ENCODE peak calls at places on chromosome 16, in eight cellular contexts. N is CD4-positive, alpha-beta T cell; B is esophagus squamous epithelium; E is Peyer's patch; J is left lung; X is lung; Q is adrenal gland; Z is prostate gland. W is an unnamed sample.

GRCh38 chr16:10923650-10924214 is 18.5 kb downstream of the DEXI start:
- DNase-seq in N (no peak), B (no peak), E (no peak), J (no peak), X (no peak), Q (peak; percentile 96), Z (no peak), W (peak; percentile 87)

GRCh38 chr16:84180519-84181140 is 6.2 kb downstream of the TAF1C start:
- DNase-seq in N (no peak), B (no peak), E (no peak), J (no peak), X (no peak), Q (no peak), Z (no peak), W (no peak)

GRCh38 chr16:84839956-84840355 is 20.2 kb downstream of the CRISPLD2 start:
- DNase-seq in N (no peak), B (no peak), E (no peak), J (peak; percentile 13), X (no peak), Q (no peak), Z (no peak), W (no peak)

GRCh38 chr16:84941916-84942315 is 69.4 kb downstream of the ZDHHC7 start:
- DNase-seq in N (no peak), B (no peak), E (no peak), J (no peak), X (no peak), Q (peak; percentile 59), Z (no peak), W (no peak)

GRCh38 chr16:89956511-89957213 is 8.1 kb downstream of the DEF8 start:
- DNase-seq in N (no peak), B (no peak), E (no peak), J (peak; percentile 72), X (no peak), Q (no peak), Z (no peak), W (no peak)

GRCh38 chr16:70529051-70529777 is 5.6 kb downstream of the SF3B3 start:
- DNase-seq in N (no peak), B (no peak), E (no peak), J (no peak), X (no peak), Q (no peak), Z (no peak), W (no peak)

GRCh38 chr16:2277466-2278271 is 9.7 kb upstream of the RNPS1 start:
- DNase-seq in N (no peak), B (no peak), E (no peak), J (peak; percentile 66), X (no peak), Q (no peak), Z (no peak), W (no peak)

GRCh38 chr16:86575754-86576557 is 2.4 kb upstream of the FOXL1 start:
- DNase-seq in N (no peak), B (no peak), E (peak; percentile 32), J (peak; percentile 84), X (no peak), Q (peak; percentile 65), Z (no peak), W (peak; percentile 82)

GRCh38 chr16:2429771-2430663 is 770 bp downstream of the CCNF start:
- DNase-seq in N (no peak), B (no peak), E (no peak), J (no peak), X (no peak), Q (peak; percentile 11), Z (peak; percentile 55), W (no peak)

GRCh38 chr16:87854053-87854906 is 15.0 kb downstream of the SLC7A5 start:
- DNase-seq in N (no peak), B (no peak), E (no peak), J (peak; percentile 80), X (no peak), Q (no peak), Z (no peak), W (no peak)
- H3K27ac ChIP-seq in N (peak overlapping the region; percentile 29), B (peak overlapping the region; percentile 75), E (peak overlapping the region; percentile 94), J (peak overlapping the region; percentile 69), X (peak overlapping the region; percentile 80), Q (no peak overlapping the region), Z (peak overlapping the region; percentile 79), W (peak overlapping the region; percentile 96)

GRCh38 chr16:73047536-73048291 is at the start of gene ZFHX3:
- DNase-seq in N (no peak), B (no peak), E (peak; percentile 49), J (peak; percentile 85), X (peak; percentile 70), Q (peak; percentile 77), Z (peak; percentile 78), W (peak; percentile 92)
- H3K27me3 ChIP-seq in N (peaks cover 22% of the 10 kb centered on the region), B (no peaks in the 10 kb centered on the region), E (no peaks in the 10 kb centered on the region), J (peaks cover 33% of the 10 kb centered on the region), X (no peaks in the 10 kb centered on the region), Q (no peaks in the 10 kb centered on the region), Z (no peaks in the 10 kb centered on the region), W (no peaks in the 10 kb centered on the region)

GRCh38 chr16:57447142-57447962 is at the start of the genes CIAPIN1 and COQ9:
- DNase-seq in N (peak; percentile 87), B (peak; percentile 62), E (peak; percentile 93), J (peak; percentile 99), X (peak; percentile 95), Q (peak; percentile 93), Z (peak; percentile 95), W (peak; percentile 95)

GRCh38 chr16:57446530-57447141 is 549 bp downstream of the CIAPIN1 start:
- DNase-seq in N (no peak), B (no peak), E (peak; percentile 30), J (no peak), X (peak; percentile 39), Q (peak; percentile 62), Z (no peak), W (peak; percentile 46)

GRCh38 chr16:57452021-57452420 is 4.7 kb downstream of the COQ9 start:
- DNase-seq in N (no peak), B (no peak), E (no peak), J (no peak), X (no peak), Q (no peak), Z (no peak), W (no peak)
- TF ChIP-seq CTCF in N (no peak), B (no peak), E (no peak), J (no peak), X (no peak), Q (no peak), Z (no peak), W (no peak)

GRCh38 chr16:87844374-87844733 is 25.0 kb downstream of the SLC7A5 start:
- DNase-seq in N (no peak), B (no peak), E (no peak), J (no peak), X (no peak), Q (no peak), Z (no peak), W (peak; percentile 80)

GRCh38 chr16:87844809-87845208 is 24.5 kb downstream of the SLC7A5 start:
- DNase-seq in N (no peak), B (no peak), E (no peak), J (no peak), X (no peak), Q (no peak), Z (no peak), W (no peak)

GRCh38 chr16:87843678-87844373 is 25.5 kb downstream of the SLC7A5 start:
- DNase-seq in N (no peak), B (no peak), E (no peak), J (no peak), X (no peak), Q (no peak), Z (no peak), W (no peak)

GRCh38 chr16:87845807-87846619 is 23.3 kb downstream of the SLC7A5 start:
- DNase-seq in N (no peak), B (no peak), E (no peak), J (no peak), X (no peak), Q (no peak), Z (no peak), W (no peak)

GRCh38 chr16:87845213-87845612 is 24.1 kb downstream of the SLC7A5 start:
- DNase-seq in N (no peak), B (no peak), E (no peak), J (no peak), X (no peak), Q (no peak), Z (no peak), W (no peak)
- H3K27ac ChIP-seq in N (no peak overlapping the region), B (peak overlapping the region; percentile 75), E (no peak overlapping the region), J (no peak overlapping the region), X (no peak overlapping the region), Q (no peak overlapping the region), Z (no peak overlapping the region), W (peak overlapping the region; percentile 55)

GRCh38 chr16:58449768-58450167 is 50.2 kb upstream of the NDRG4 start:
- DNase-seq in N (no peak), B (no peak), E (no peak), J (no peak), X (no peak), Q (peak; percentile 63), Z (no peak), W (no peak)

GRCh38 chr16:58451263-58451662 is 48.7 kb upstream of the NDRG4 start:
- DNase-seq in N (no peak), B (no peak), E (no peak), J (no peak), X (no peak), Q (no peak), Z (no peak), W (no peak)

GRCh38 chr16:58450590-58450989 is 49.4 kb upstream of the NDRG4 start:
- DNase-seq in N (no peak), B (no peak), E (no peak), J (no peak), X (no peak), Q (no peak), Z (no peak), W (no peak)

GRCh38 chr16:58448890-58449289 is 51.1 kb upstream of the NDRG4 start:
- DNase-seq in N (no peak), B (no peak), E (no peak), J (no peak), X (no peak), Q (peak; percentile 90), Z (peak; percentile 16), W (no peak)

DNA sequence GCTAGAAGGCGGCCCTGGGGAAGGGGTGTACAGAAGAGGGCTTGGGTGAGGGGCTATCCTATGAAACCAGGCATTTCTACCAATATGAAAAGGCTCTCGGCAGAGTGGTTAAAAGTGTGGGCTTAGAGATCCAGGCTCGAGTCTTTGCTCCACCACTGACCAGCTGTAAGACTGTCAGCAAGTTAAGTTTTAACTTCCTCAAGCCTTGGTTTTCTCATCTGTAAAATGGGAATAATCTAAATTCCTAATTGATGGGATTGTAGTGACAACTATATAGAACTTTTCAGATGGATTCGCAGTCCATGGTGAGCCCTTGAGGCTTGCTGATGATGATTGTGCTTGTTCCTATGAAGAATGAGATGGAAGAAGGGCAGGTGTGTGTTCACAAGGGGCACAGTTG is 50.6 kb upstream of the NDRG4 start:
- DNase-seq in N (no peak), B (no peak), E (no peak), J (no peak), X (no peak), Q (no peak), Z (no peak), W (no peak)
- H3K27me3 ChIP-seq in N (peaks cover 6% of the 10 kb centered on the region), B (no peaks in the 10 kb centered on the region), E (no peaks in the 10 kb centered on the region), J (peaks cover 9% of the 10 kb centered on the region), X (no peaks in the 10 kb centered on the region), Q (no peaks in the 10 kb centered on the region), Z (no peaks in the 10 kb centered on the region), W (no peaks in the 10 kb centered on the region)